ENCODE peak calls at places on chromosome 2, in ten cellular contexts. Q, L, A, X, D, F, H, E, G and I are unnamed samples. For H3K4me1 and H3K27me3, the result is how much of the 10 kb centered on the place peaks cover.

GRCh38 chr2:23009545-23010149 is 375.3 kb upstream of the KLHL29 start:
- DNase-seq in Q (peak), L (peak), A (peak), X (no peak), D (no peak), F (no peak), H (no peak), E (peak), G (peak), I (no peak)

GRCh38 chr2:214810670-214811069 is 1.2 kb upstream of the BARD1 start:
- DNase-seq in Q (peak), L (no peak), A (peak), X (no peak), D (no peak), F (no peak), H (no peak), E (peak), G (no peak), I (peak)

GRCh38 chr2:101820519-101820918 is 123.0 kb downstream of the MAP4K4 start:
- DNase-seq in Q (no peak), L (no peak), A (no peak), X (no peak), D (no peak), F (no peak), H (no peak), E (peak), G (no peak), I (no peak)

GRCh38 chr2:5932556-5933469 is 240.6 kb downstream of the SOX11 start:
- DNase-seq in Q (peak), L (no peak), A (no peak), X (no peak), D (peak), F (no peak), H (no peak), E (no peak), G (no peak), I (peak)

GRCh38 chr2:134389331-134389835 is 135.5 kb downstream of the MGAT5 start:
- DNase-seq in Q (no peak), L (no peak), A (no peak), X (no peak), D (no peak), F (no peak), H (no peak), E (no peak), G (no peak), I (no peak)

GRCh38 chr2:2332381-2332780 is 1.3 kb upstream of the MYT1L start:
- DNase-seq in Q (no peak), L (no peak), A (no peak), X (no peak), D (no peak), F (no peak), H (no peak), E (no peak), G (no peak), I (no peak)

GRCh38 chr2:69789762-69790600 is 39.5 kb upstream of the GMCL1 start:
- DNase-seq in Q (no peak), L (no peak), A (no peak), X (no peak), D (no peak), F (no peak), H (no peak), E (no peak), G (no peak), I (no peak)

GRCh38 chr2:43459455-43459854 is 136.4 kb downstream of the THADA start:
- DNase-seq in Q (no peak), L (no peak), A (no peak), X (no peak), D (no peak), F (no peak), H (no peak), E (peak), G (no peak), I (no peak)

GRCh38 chr2:128315122-128315828 is 3.4 kb downstream of the HS6ST1 start:
- DNase-seq in Q (peak), L (no peak), A (peak), X (peak), D (peak), F (peak), H (peak), E (no peak), G (peak), I (peak)

GRCh38 chr2:156935611-156936010 is 321.9 kb upstream of the GALNT5 start:
- DNase-seq in Q (no peak), L (no peak), A (no peak), X (no peak), D (no peak), F (no peak), H (no peak), E (no peak), G (no peak), I (no peak)

GRCh38 chr2:238169021-238169707 is 10.4 kb downstream of the ERFE start:
- DNase-seq in Q (peak), L (no peak), A (peak), X (no peak), D (no peak), F (no peak), H (peak), E (peak), G (peak), I (peak)

GRCh38 chr2:171703574-171704347 is 16.5 kb downstream of the DYNC1I2 start:
- DNase-seq in Q (no peak), L (no peak), A (no peak), X (no peak), D (no peak), F (no peak), H (no peak), E (peak), G (no peak), I (no peak)

GRCh38 chr2:152363933-152364332 is 29.0 kb downstream of the FMNL2 start:
- DNase-seq in Q (no peak), L (no peak), A (no peak), X (no peak), D (no peak), F (no peak), H (no peak), E (no peak), G (no peak), I (no peak)

GRCh38 chr2:38552259-38552658 is 50.5 kb downstream of the HNRNPLL start:
- DNase-seq in Q (no peak), L (no peak), A (no peak), X (no peak), D (no peak), F (no peak), H (no peak), E (no peak), G (no peak), I (no peak)

GRCh38 chr2:35821675-35822074 is 533.9 kb upstream of the CRIM1 start:
- DNase-seq in Q (no peak), L (no peak), A (no peak), X (no peak), D (no peak), F (no peak), H (no peak), E (no peak), G (no peak), I (no peak)

GRCh38 chr2:167745667-167746066 is 501.7 kb downstream of the STK39 start:
- DNase-seq in Q (no peak), L (no peak), A (no peak), X (no peak), D (no peak), F (no peak), H (no peak), E (no peak), G (no peak), I (no peak)

GRCh38 chr2:196266351-196266750 is 95.0 kb upstream of the STK17B start:
- DNase-seq in Q (no peak), L (no peak), A (no peak), X (no peak), D (no peak), F (no peak), H (no peak), E (no peak), G (no peak), I (no peak)

GRCh38 chr2:96764253-96764637 is 3.5 kb downstream of the CNNM4 start:
- DNase-seq in Q (no peak), L (no peak), A (no peak), X (no peak), D (peak), F (no peak), H (no peak), E (no peak), G (no peak), I (no peak)

GRCh38 chr2:11764359-11764758 is 17.9 kb downstream of the LPIN1 start:
- DNase-seq in Q (peak), L (peak), A (no peak), X (no peak), D (peak), F (no peak), H (no peak), E (no peak), G (no peak), I (peak)

GRCh38 chr2:105294844-105295481 is 34.6 kb downstream of the TGFBRAP1 start:
- DNase-seq in Q (peak), L (peak), A (no peak), X (no peak), D (peak), F (no peak), H (no peak), E (peak), G (no peak), I (no peak)

GRCh38 chr2:132782166-132782783 is 112.3 kb upstream of the LYPD1 start:
- DNase-seq in Q (no peak), L (no peak), A (no peak), X (no peak), D (no peak), F (no peak), H (no peak), E (no peak), G (no peak), I (no peak)
- H3K4me1 ChIP-seq in Q (under half), L (under half), A (under half), X (under half), D (under half), F (under half), H (under half), E (under half), G (under half), I (under half)

DNA sequence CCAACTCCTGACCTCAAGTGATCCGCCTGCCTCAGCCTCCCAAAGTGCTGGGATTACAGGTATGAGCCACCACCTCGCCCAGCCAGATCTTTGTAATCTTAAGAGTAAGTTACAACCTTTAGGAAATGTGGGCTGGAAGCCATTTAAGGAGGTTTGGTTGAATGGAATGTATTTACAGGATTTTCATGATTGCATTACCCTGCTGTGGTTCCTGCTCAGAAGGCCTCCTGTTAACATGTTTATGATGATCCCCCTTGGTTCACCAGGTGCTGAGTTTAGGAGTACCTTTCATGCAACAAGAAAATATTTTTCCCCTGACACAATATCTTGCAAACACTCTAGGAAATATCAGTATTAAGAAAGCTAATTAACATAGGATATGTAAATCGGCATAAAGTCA is 187.4 kb upstream of the SH3BP4 start:
- DNase-seq in Q (no peak), L (no peak), A (no peak), X (no peak), D (no peak), F (no peak), H (no peak), E (no peak), G (no peak), I (no peak)
- TF ChIP-seq CTCF in Q (no peak), L (no peak), A (no peak), X (no peak), D (no peak), F (no peak), H (no peak), E (no peak), G (no peak), I (no peak)

GRCh38 chr2:232420463-232421188 is 14.0 kb downstream of the ALPG start:
- DNase-seq in Q (no peak), L (no peak), A (no peak), X (peak), D (peak), F (peak), H (no peak), E (no peak), G (no peak), I (no peak)
- H3K27me3 ChIP-seq in Q (half or more), L (half or more), A (under half), X (under half), D (half or more), F (half or more), H (under half), E (half or more), G (half or more), I (half or more)

DNA sequence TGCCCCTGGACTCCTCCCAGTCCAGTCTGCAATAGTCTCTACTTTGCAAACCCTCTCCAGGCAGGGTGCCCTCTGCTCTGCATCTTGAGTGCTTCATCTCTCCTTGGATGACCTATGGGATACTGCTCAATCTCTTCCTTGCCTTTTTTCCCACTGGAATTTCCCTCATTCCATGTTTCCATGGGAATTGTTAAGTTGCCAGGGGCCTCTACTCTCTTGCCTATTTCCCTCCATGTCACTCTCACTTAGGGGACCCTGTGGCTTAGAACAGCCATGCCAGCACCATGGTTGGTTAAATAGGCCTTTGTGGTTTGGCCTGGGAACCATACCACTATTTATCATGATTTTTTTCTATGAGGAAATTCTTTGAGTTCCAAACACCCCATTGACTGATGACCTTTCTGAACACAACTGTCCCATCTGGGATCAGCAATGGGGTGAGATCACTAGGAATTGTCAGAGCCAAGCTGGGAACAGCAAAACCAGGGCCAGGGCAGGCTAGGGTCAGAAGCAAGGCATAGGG is 91.4 kb upstream of the RBMS1 start:
- DNase-seq in Q (no peak), L (no peak), A (no peak), X (no peak), D (no peak), F (no peak), H (no peak), E (peak), G (no peak), I (no peak)
- H3K4me1 ChIP-seq in Q (under half), L (under half), A (under half), X (under half), D (under half), F (under half), H (under half), E (under half), G (under half), I (under half)

DNA sequence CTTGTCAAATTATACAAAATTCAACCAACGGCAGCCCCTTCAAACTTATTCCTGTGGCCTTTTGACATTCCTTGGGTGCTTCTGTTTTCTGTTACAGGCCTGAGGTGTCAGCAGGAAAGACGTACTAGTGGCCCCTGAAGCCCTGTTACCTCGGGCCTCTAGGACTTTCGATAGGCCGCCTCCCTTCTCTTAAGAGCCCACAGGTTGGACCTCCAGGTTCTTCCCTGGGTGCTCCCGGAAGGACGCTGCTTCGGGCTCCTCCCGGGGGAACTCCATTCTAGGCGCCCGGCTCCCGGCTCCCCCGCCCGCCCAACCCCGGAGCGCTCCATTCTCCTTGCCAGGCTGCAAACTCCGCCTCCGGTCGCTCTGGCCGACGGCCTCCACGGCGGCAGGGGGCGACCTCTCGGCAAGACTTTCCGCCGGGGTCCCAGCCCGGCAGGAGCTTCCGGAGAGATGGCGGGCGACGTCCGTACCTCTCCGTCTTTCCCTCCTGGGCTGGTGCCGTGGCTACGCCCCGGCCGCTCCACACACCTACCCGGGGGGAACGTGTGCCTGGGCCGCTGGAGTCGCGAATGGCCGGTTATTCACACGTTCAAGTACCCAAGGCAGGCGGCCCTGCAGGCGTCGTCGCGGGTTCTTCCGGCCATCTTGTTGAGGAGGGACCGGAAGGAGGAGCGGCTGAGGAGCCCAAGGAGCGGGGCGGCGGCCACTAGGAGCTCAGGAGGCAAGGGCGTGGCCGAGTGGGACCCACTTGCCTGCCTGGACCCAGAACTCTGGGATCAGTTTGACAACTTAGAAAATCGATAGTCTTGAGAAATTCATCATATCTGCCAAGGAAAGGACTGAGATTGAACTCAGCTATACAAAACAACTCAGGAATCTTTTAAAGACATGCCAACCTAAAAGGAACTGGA is 27.5 kb downstream of the BOLA3 start:
- DNase-seq in Q (peak), L (peak), A (peak), X (peak), D (peak), F (peak), H (peak), E (peak), G (peak), I (peak)
- TF ChIP-seq CTCF in Q (peak), L (peak), A (peak), X (peak), D (no peak), F (peak), H (peak), E (peak), G (peak), I (peak)

GRCh38 chr2:100182494-100183355 is 40.3 kb upstream of the AFF3 start:
- DNase-seq in Q (peak), L (peak), A (no peak), X (no peak), D (no peak), F (no peak), H (no peak), E (no peak), G (no peak), I (peak)
- H3K27me3 ChIP-seq in Q (under half), L (under half), A (under half), X (under half), D (under half), F (under half), H (under half), E (under half), G (under half), I (under half)

GRCh38 chr2:174590346-174590745 is 7.3 kb downstream of the WIPF1 start:
- DNase-seq in Q (no peak), L (no peak), A (no peak), X (no peak), D (no peak), F (no peak), H (no peak), E (no peak), G (no peak), I (no peak)

GRCh38 chr2:174593041-174593440 is 4.6 kb downstream of the WIPF1 start:
- DNase-seq in Q (no peak), L (no peak), A (no peak), X (no peak), D (no peak), F (no peak), H (no peak), E (no peak), G (no peak), I (no peak)

GRCh38 chr2:174593574-174594203 is 3.9 kb downstream of the WIPF1 start:
- DNase-seq in Q (peak), L (no peak), A (peak), X (peak), D (no peak), F (no peak), H (no peak), E (peak), G (no peak), I (no peak)

GRCh38 chr2:174590928-174591648 is 6.5 kb downstream of the WIPF1 start:
- DNase-seq in Q (no peak), L (no peak), A (no peak), X (no peak), D (no peak), F (no peak), H (no peak), E (peak), G (no peak), I (no peak)

DNA sequence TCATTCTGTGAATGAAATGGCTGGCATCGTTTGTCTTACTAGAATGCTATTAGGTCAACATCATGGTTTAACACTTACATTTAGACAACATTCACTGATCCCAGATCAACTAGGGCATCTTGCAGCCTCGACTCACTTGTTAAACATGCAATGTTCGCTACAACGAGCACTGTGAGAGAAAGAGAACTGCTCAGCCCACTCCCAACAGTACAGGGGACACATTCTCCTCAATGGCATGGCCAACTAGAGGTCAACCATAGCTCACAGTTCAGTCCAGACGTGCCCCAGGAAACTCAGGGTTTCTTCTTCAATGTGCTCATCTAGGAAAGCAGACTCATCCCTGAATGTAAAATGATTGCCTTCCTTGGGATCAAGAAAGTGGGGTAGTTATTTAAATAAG is 5.9 kb downstream of the WIPF1 start:
- DNase-seq in Q (no peak), L (no peak), A (no peak), X (no peak), D (no peak), F (no peak), H (no peak), E (no peak), G (no peak), I (no peak)
- H3K4me1 ChIP-seq in Q (under half), L (under half), A (under half), X (half or more), D (under half), F (under half), H (under half), E (under half), G (half or more), I (under half)

DNA sequence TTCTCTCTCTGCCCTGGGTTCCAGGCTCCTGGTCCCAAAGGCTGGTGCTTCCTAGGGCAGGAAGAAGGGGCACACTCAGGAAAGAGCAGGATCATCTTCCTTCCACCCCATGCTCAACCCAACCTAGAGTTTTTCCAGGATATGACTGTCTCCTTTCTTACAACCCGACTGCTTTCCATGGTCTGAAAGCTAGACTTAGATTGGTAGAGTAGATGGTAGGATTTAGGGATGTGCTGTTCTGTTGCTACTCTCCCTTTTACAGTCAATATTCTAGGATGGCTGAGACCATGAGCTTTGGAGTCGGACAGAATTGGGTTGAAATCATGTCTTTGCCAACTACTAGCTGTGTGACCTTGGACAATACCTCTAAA is 45.9 kb upstream of the IGFBP5 start:
- DNase-seq in Q (no peak), L (no peak), A (no peak), X (no peak), D (no peak), F (no peak), H (no peak), E (no peak), G (no peak), I (no peak)
- TF ChIP-seq CTCF in Q (no peak), L (no peak), A (no peak), X (no peak), D (no peak), F (no peak), H (no peak), E (no peak), G (no peak), I (no peak)